ENCODE peak calls at places on chromosome 2, in eight cellular contexts. One of them, this sample, is unnamed. For H3K9me3, the result is how much of the 10 kb centered on the place peaks cover.

GRCh38 chr2:68612765-68613519 is 30.4 kb upstream of the PROKR1 start:
- DNase-seq in mucosa of descending colon: no peak
- DNase-seq in sigmoid colon: no peak
- DNase-seq in stomach: no peak
- DNase-seq in psoas muscle: no peak
- DNase-seq in colonic mucosa: no peak
- DNase-seq in heart left ventricle: no peak
- DNase-seq in H9: no peak
- DNase-seq in this sample: no peak

GRCh38 chr2:218010116-218010837 is 7.5 kb upstream of the TNS1 start:
- DNase-seq in mucosa of descending colon: peak
- DNase-seq in sigmoid colon: peak
- DNase-seq in stomach: peak
- DNase-seq in psoas muscle: peak
- DNase-seq in colonic mucosa: peak
- DNase-seq in heart left ventricle: peak
- DNase-seq in H9: peak
- DNase-seq in this sample: peak

GRCh38 chr2:144950874-144951560 is 431.1 kb upstream of the ZEB2 start:
- DNase-seq in mucosa of descending colon: no peak
- DNase-seq in sigmoid colon: no peak
- DNase-seq in stomach: no peak
- DNase-seq in psoas muscle: no peak
- DNase-seq in colonic mucosa: no peak
- DNase-seq in heart left ventricle: no peak
- DNase-seq in H9: no peak
- DNase-seq in this sample: no peak

GRCh38 chr2:6679481-6679880 is 186.2 kb downstream of the CMPK2 start:
- DNase-seq in mucosa of descending colon: no peak
- DNase-seq in sigmoid colon: no peak
- DNase-seq in stomach: no peak
- DNase-seq in psoas muscle: no peak
- DNase-seq in colonic mucosa: no peak
- DNase-seq in heart left ventricle: no peak
- DNase-seq in H9: no peak
- DNase-seq in this sample: no peak

GRCh38 chr2:1950474-1950873 is 206.2 kb upstream of the PXDN start:
- DNase-seq in mucosa of descending colon: no peak
- DNase-seq in sigmoid colon: peak
- DNase-seq in stomach: no peak
- DNase-seq in psoas muscle: no peak
- DNase-seq in colonic mucosa: no peak
- DNase-seq in heart left ventricle: no peak
- DNase-seq in H9: no peak
- DNase-seq in this sample: no peak

GRCh38 chr2:165408191-165408590 is 61.3 kb upstream of the CSRNP3 start:
- DNase-seq in mucosa of descending colon: no peak
- DNase-seq in sigmoid colon: peak
- DNase-seq in stomach: no peak
- DNase-seq in psoas muscle: no peak
- DNase-seq in colonic mucosa: peak
- DNase-seq in heart left ventricle: no peak
- DNase-seq in H9: no peak
- DNase-seq in this sample: no peak

GRCh38 chr2:157414050-157414449 is 29.8 kb downstream of the CYTIP start:
- DNase-seq in mucosa of descending colon: no peak
- DNase-seq in sigmoid colon: no peak
- DNase-seq in stomach: no peak
- DNase-seq in psoas muscle: no peak
- DNase-seq in colonic mucosa: no peak
- DNase-seq in heart left ventricle: no peak
- DNase-seq in H9: no peak
- DNase-seq in this sample: no peak

GRCh38 chr2:88170472-88170892 is 336 bp downstream of the THNSL2 start:
- DNase-seq in mucosa of descending colon: no peak
- DNase-seq in sigmoid colon: peak
- DNase-seq in stomach: no peak
- DNase-seq in psoas muscle: no peak
- DNase-seq in colonic mucosa: peak
- DNase-seq in heart left ventricle: no peak
- DNase-seq in H9: no peak
- DNase-seq in this sample: no peak

GRCh38 chr2:27322301-27322765 is 564 bp downstream of the MPV17 start:
- DNase-seq in mucosa of descending colon: peak
- DNase-seq in sigmoid colon: no peak
- DNase-seq in stomach: no peak
- DNase-seq in psoas muscle: peak
- DNase-seq in colonic mucosa: peak
- DNase-seq in heart left ventricle: peak
- DNase-seq in H9: no peak
- DNase-seq in this sample: no peak

GRCh38 chr2:54568876-54569298 is 112.8 kb downstream of the SPTBN1 start:
- DNase-seq in mucosa of descending colon: no peak
- DNase-seq in sigmoid colon: no peak
- DNase-seq in stomach: peak
- DNase-seq in psoas muscle: no peak
- DNase-seq in colonic mucosa: peak
- DNase-seq in heart left ventricle: no peak
- DNase-seq in H9: no peak
- DNase-seq in this sample: no peak

GRCh38 chr2:220641137-220641536 is 931.0 kb downstream of the EPHA4 start:
- DNase-seq in mucosa of descending colon: no peak
- DNase-seq in sigmoid colon: no peak
- DNase-seq in stomach: no peak
- DNase-seq in psoas muscle: no peak
- DNase-seq in colonic mucosa: no peak
- DNase-seq in heart left ventricle: no peak
- DNase-seq in H9: no peak
- DNase-seq in this sample: no peak

GRCh38 chr2:122390406-122390805 is 635.0 kb downstream of the TSN start:
- DNase-seq in mucosa of descending colon: no peak
- DNase-seq in sigmoid colon: no peak
- DNase-seq in stomach: no peak
- DNase-seq in psoas muscle: no peak
- DNase-seq in colonic mucosa: peak
- DNase-seq in heart left ventricle: no peak
- DNase-seq in H9: no peak
- DNase-seq in this sample: no peak

GRCh38 chr2:161905389-161906046 is 168.5 kb downstream of the DPP4 start:
- DNase-seq in mucosa of descending colon: no peak
- DNase-seq in sigmoid colon: no peak
- DNase-seq in stomach: no peak
- DNase-seq in psoas muscle: no peak
- DNase-seq in colonic mucosa: no peak
- DNase-seq in heart left ventricle: no peak
- DNase-seq in H9: no peak
- DNase-seq in this sample: no peak

GRCh38 chr2:204977914-204978313 is 432.6 kb downstream of the PARD3B start:
- DNase-seq in mucosa of descending colon: no peak
- DNase-seq in sigmoid colon: no peak
- DNase-seq in stomach: no peak
- DNase-seq in psoas muscle: no peak
- DNase-seq in colonic mucosa: no peak
- DNase-seq in heart left ventricle: no peak
- DNase-seq in H9: peak
- DNase-seq in this sample: no peak

GRCh38 chr2:56811401-56811800 is 627.6 kb downstream of the CCDC85A start:
- DNase-seq in mucosa of descending colon: no peak
- DNase-seq in sigmoid colon: no peak
- DNase-seq in stomach: no peak
- DNase-seq in psoas muscle: no peak
- DNase-seq in colonic mucosa: no peak
- DNase-seq in heart left ventricle: no peak
- DNase-seq in H9: no peak
- DNase-seq in this sample: no peak

GRCh38 chr2:56816666-56817065 is 632.9 kb downstream of the CCDC85A start:
- DNase-seq in mucosa of descending colon: no peak
- DNase-seq in sigmoid colon: peak
- DNase-seq in stomach: no peak
- DNase-seq in psoas muscle: no peak
- DNase-seq in colonic mucosa: no peak
- DNase-seq in heart left ventricle: no peak
- DNase-seq in H9: no peak
- DNase-seq in this sample: no peak

GRCh38 chr2:56807861-56808260 is 624.1 kb downstream of the CCDC85A start:
- DNase-seq in mucosa of descending colon: no peak
- DNase-seq in sigmoid colon: no peak
- DNase-seq in stomach: no peak
- DNase-seq in psoas muscle: no peak
- DNase-seq in colonic mucosa: no peak
- DNase-seq in heart left ventricle: no peak
- DNase-seq in H9: no peak
- DNase-seq in this sample: no peak

GRCh38 chr2:56812432-56812831 is 628.6 kb downstream of the CCDC85A start:
- DNase-seq in mucosa of descending colon: no peak
- DNase-seq in sigmoid colon: no peak
- DNase-seq in stomach: no peak
- DNase-seq in psoas muscle: no peak
- DNase-seq in colonic mucosa: no peak
- DNase-seq in heart left ventricle: no peak
- DNase-seq in H9: no peak
- DNase-seq in this sample: no peak

GRCh38 chr2:56813490-56813889 is 629.7 kb downstream of the CCDC85A start:
- DNase-seq in mucosa of descending colon: no peak
- DNase-seq in sigmoid colon: no peak
- DNase-seq in stomach: no peak
- DNase-seq in psoas muscle: no peak
- DNase-seq in colonic mucosa: no peak
- DNase-seq in heart left ventricle: no peak
- DNase-seq in H9: no peak
- DNase-seq in this sample: no peak
- H3K9me3 ChIP-seq in mucosa of descending colon: under half
- H3K9me3 ChIP-seq in sigmoid colon: under half
- H3K9me3 ChIP-seq in stomach: under half
- H3K9me3 ChIP-seq in psoas muscle: under half
- H3K9me3 ChIP-seq in colonic mucosa: under half
- H3K9me3 ChIP-seq in heart left ventricle: under half
- H3K9me3 ChIP-seq in H9: under half
- H3K9me3 ChIP-seq in this sample: under half

DNA sequence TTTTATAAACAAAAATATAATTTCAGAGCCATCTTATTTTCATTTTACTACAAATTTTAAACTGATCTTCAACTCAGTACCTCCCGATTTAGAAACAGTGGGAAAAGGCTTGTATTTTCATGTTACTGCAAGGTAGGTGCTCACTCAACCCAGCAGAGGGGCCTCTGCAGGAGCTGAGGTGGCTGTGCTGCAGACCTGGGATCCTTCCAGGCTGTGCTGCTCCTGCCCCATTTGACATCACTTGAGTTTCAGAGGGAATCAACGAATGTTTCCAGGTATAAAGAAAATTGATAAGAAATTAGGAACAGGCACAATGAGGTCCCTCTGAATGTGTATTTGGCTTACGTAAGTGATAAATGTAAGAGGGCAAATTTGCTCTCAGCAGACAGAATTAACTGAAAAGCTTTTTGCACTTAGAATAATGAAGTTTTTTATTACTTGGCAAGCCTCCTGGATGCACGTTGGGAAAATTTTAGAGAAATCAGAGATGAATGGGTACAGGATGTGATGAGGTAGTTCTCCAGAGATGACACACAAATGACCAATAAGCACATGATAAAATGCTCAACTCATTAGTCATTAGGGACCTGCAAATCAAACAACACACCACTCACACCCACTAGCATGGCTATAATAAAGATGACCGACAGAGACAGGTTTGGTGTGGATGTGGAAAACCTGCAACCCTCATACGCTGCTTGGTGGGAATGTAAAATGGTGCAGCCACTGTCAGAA is 114.0 kb downstream of the NOL10 start:
- DNase-seq in mucosa of descending colon: no peak
- DNase-seq in sigmoid colon: no peak
- DNase-seq in stomach: no peak
- DNase-seq in psoas muscle: no peak
- DNase-seq in colonic mucosa: no peak
- DNase-seq in heart left ventricle: no peak
- DNase-seq in H9: no peak
- DNase-seq in this sample: no peak
- H3K9me3 ChIP-seq in mucosa of descending colon: under half
- H3K9me3 ChIP-seq in sigmoid colon: under half
- H3K9me3 ChIP-seq in stomach: under half
- H3K9me3 ChIP-seq in psoas muscle: under half
- H3K9me3 ChIP-seq in colonic mucosa: under half
- H3K9me3 ChIP-seq in heart left ventricle: under half
- H3K9me3 ChIP-seq in H9: under half
- H3K9me3 ChIP-seq in this sample: under half

DNA sequence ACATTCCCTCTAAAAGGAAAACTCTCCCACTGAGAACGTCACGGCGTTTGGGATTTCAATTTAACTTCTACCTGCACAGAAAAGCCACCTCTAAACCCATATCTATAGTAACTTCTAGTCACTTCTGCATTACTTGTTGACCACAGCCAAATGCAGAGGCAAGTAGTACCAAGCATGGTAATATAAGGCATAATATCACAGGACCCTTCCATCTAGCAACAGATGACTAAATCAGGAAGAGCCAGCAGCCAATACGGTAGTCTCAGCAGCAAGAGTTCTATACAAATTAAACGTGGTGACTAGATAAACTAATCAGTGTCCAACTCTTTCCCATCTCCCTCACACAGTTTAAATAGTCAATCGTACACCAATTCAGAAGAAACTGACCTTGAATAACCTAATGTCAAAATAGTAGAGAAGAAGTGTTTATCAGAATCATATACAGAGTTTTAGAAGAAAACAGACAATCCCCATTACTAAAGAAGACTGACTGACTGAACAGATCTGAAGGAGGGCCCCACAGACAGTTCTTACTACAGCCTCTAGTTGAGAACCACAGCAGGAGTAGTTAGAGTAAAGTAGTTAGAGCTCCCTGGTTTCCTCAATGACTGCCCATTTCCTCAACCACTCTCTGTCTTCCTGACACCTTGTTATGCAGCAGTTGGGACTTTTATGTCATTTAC is 30.0 kb downstream of the MEMO1 start:
- DNase-seq in mucosa of descending colon: no peak
- DNase-seq in sigmoid colon: no peak
- DNase-seq in stomach: no peak
- DNase-seq in psoas muscle: no peak
- DNase-seq in colonic mucosa: no peak
- DNase-seq in heart left ventricle: no peak
- DNase-seq in H9: peak
- DNase-seq in this sample: no peak
- H3K9me3 ChIP-seq in mucosa of descending colon: under half
- H3K9me3 ChIP-seq in sigmoid colon: under half
- H3K9me3 ChIP-seq in stomach: under half
- H3K9me3 ChIP-seq in psoas muscle: under half
- H3K9me3 ChIP-seq in colonic mucosa: under half
- H3K9me3 ChIP-seq in heart left ventricle: under half
- H3K9me3 ChIP-seq in H9: under half
- H3K9me3 ChIP-seq in this sample: under half

GRCh38 chr2:5074738-5075137 is 617.4 kb upstream of the SOX11 start:
- DNase-seq in mucosa of descending colon: no peak
- DNase-seq in sigmoid colon: no peak
- DNase-seq in stomach: no peak
- DNase-seq in psoas muscle: no peak
- DNase-seq in colonic mucosa: no peak
- DNase-seq in heart left ventricle: no peak
- DNase-seq in H9: no peak
- DNase-seq in this sample: no peak

GRCh38 chr2:5076599-5076998 is 615.6 kb upstream of the SOX11 start:
- DNase-seq in mucosa of descending colon: no peak
- DNase-seq in sigmoid colon: no peak
- DNase-seq in stomach: no peak
- DNase-seq in psoas muscle: no peak
- DNase-seq in colonic mucosa: no peak
- DNase-seq in heart left ventricle: no peak
- DNase-seq in H9: peak
- DNase-seq in this sample: no peak

GRCh38 chr2:5077479-5078089 is 614.6 kb upstream of the SOX11 start:
- DNase-seq in mucosa of descending colon: no peak
- DNase-seq in sigmoid colon: no peak
- DNase-seq in stomach: no peak
- DNase-seq in psoas muscle: no peak
- DNase-seq in colonic mucosa: no peak
- DNase-seq in heart left ventricle: no peak
- DNase-seq in H9: no peak
- DNase-seq in this sample: no peak
- H3K9me3 ChIP-seq in mucosa of descending colon: half or more
- H3K9me3 ChIP-seq in sigmoid colon: under half
- H3K9me3 ChIP-seq in stomach: under half
- H3K9me3 ChIP-seq in psoas muscle: under half
- H3K9me3 ChIP-seq in colonic mucosa: under half
- H3K9me3 ChIP-seq in heart left ventricle: under half
- H3K9me3 ChIP-seq in H9: under half
- H3K9me3 ChIP-seq in this sample: under half

This sample was measured in T-helper 17 cell.